ENCODE peak calls at places on chromosome 5, in ten cellular contexts. One of them, this sample, is unnamed.

GRCh38 chr5:108905818-108906217 is 158.1 kb downstream of the FER start:
- DNase-seq in mesenchymal stem cell: no peak
- DNase-seq in uterus: no peak
- DNase-seq in hepatocyte: no peak
- DNase-seq in neuronal stem cell: no peak
- DNase-seq in PC-3: no peak
- DNase-seq in CD8-positive, alpha-beta memory T cell: no peak
- DNase-seq in endothelial cell of umbilical vein: no peak
- DNase-seq in A549: no peak
- DNase-seq in GM23338: no peak
- DNase-seq in this sample: no peak

GRCh38 chr5:5497132-5497748 is 74.8 kb downstream of the ICE1 start:
- DNase-seq in endothelial cell of umbilical vein: peak; percentile 37
- DNase-seq in mesenchymal stem cell: peak; percentile 37
- DNase-seq in hepatocyte: peak; percentile 80
- DNase-seq in A549: peak; percentile 54
- DNase-seq in neuronal stem cell: peak; percentile 15
- DNase-seq in uterus: peak; percentile 54
- DNase-seq in CD8-positive, alpha-beta memory T cell: no peak
- DNase-seq in PC-3: peak; percentile 72
- DNase-seq in GM23338: peak; percentile 78
- DNase-seq in this sample: peak; percentile 55

GRCh38 chr5:65199988-65200668 is 281.6 kb downstream of the ADAMTS6 start:
- DNase-seq in endothelial cell of umbilical vein: peak; percentile 62
- DNase-seq in CD8-positive, alpha-beta memory T cell: no peak
- DNase-seq in A549: no peak
- DNase-seq in mesenchymal stem cell: no peak
- DNase-seq in PC-3: peak; percentile 51
- DNase-seq in uterus: no peak
- DNase-seq in neuronal stem cell: no peak
- DNase-seq in hepatocyte: no peak
- DNase-seq in GM23338: no peak
- DNase-seq in this sample: no peak

GRCh38 chr5:50704730-50705129 is 38.3 kb downstream of the PARP8 start:
- DNase-seq in GM23338: no peak
- DNase-seq in A549: no peak
- DNase-seq in CD8-positive, alpha-beta memory T cell: no peak
- DNase-seq in hepatocyte: no peak
- DNase-seq in endothelial cell of umbilical vein: no peak
- DNase-seq in uterus: no peak
- DNase-seq in PC-3: no peak
- DNase-seq in mesenchymal stem cell: no peak
- DNase-seq in neuronal stem cell: no peak
- DNase-seq in this sample: no peak

GRCh38 chr5:127892467-127893207 is 189.4 kb downstream of the CCDC192 start:
- DNase-seq in endothelial cell of umbilical vein: peak; percentile 68
- DNase-seq in GM23338: no peak
- DNase-seq in PC-3: peak; percentile 93
- DNase-seq in A549: no peak
- DNase-seq in mesenchymal stem cell: peak; percentile 56
- DNase-seq in uterus: no peak
- DNase-seq in neuronal stem cell: no peak
- DNase-seq in CD8-positive, alpha-beta memory T cell: no peak
- DNase-seq in hepatocyte: no peak
- DNase-seq in this sample: peak; percentile 57

GRCh38 chr5:145984072-145984471 is 47.7 kb downstream of the SH3RF2 start:
- DNase-seq in PC-3: peak; percentile 30
- DNase-seq in CD8-positive, alpha-beta memory T cell: no peak
- DNase-seq in hepatocyte: no peak
- DNase-seq in endothelial cell of umbilical vein: no peak
- DNase-seq in uterus: no peak
- DNase-seq in GM23338: no peak
- DNase-seq in A549: no peak
- DNase-seq in mesenchymal stem cell: no peak
- DNase-seq in neuronal stem cell: no peak
- DNase-seq in this sample: no peak

GRCh38 chr5:61351733-61352132 is 19.7 kb downstream of the ZSWIM6 start:
- DNase-seq in GM23338: no peak
- DNase-seq in neuronal stem cell: no peak
- DNase-seq in A549: no peak
- DNase-seq in hepatocyte: no peak
- DNase-seq in uterus: no peak
- DNase-seq in endothelial cell of umbilical vein: no peak
- DNase-seq in mesenchymal stem cell: no peak
- DNase-seq in PC-3: no peak
- DNase-seq in CD8-positive, alpha-beta memory T cell: no peak
- DNase-seq in this sample: no peak

GRCh38 chr5:18314192-18314778 is 680.0 kb downstream of the TAF11L14 start:
- DNase-seq in hepatocyte: peak; percentile 41
- DNase-seq in uterus: no peak
- DNase-seq in GM23338: peak; percentile 44
- DNase-seq in A549: peak; percentile 25
- DNase-seq in neuronal stem cell: no peak
- DNase-seq in endothelial cell of umbilical vein: peak; percentile 32
- DNase-seq in mesenchymal stem cell: peak; percentile 29
- DNase-seq in CD8-positive, alpha-beta memory T cell: no peak
- DNase-seq in PC-3: peak; percentile 66
- DNase-seq in this sample: peak; percentile 32

GRCh38 chr5:45093377-45093776 is 284.6 kb downstream of the MRPS30 start:
- DNase-seq in mesenchymal stem cell: no peak
- DNase-seq in endothelial cell of umbilical vein: no peak
- DNase-seq in CD8-positive, alpha-beta memory T cell: no peak
- DNase-seq in neuronal stem cell: no peak
- DNase-seq in hepatocyte: no peak
- DNase-seq in GM23338: no peak
- DNase-seq in A549: no peak
- DNase-seq in uterus: no peak
- DNase-seq in PC-3: no peak
- DNase-seq in this sample: no peak

GRCh38 chr5:625516-625915 is 13.4 kb downstream of the CEP72 start:
- DNase-seq in GM23338: no peak
- DNase-seq in neuronal stem cell: no peak
- DNase-seq in PC-3: no peak
- DNase-seq in hepatocyte: no peak
- DNase-seq in endothelial cell of umbilical vein: no peak
- DNase-seq in mesenchymal stem cell: no peak
- DNase-seq in CD8-positive, alpha-beta memory T cell: no peak
- DNase-seq in A549: no peak
- DNase-seq in uterus: no peak
- DNase-seq in this sample: no peak

GRCh38 chr5:123482258-123482657 is 29.7 kb upstream of the CSNK1G3 start:
- DNase-seq in hepatocyte: no peak
- DNase-seq in CD8-positive, alpha-beta memory T cell: no peak
- DNase-seq in mesenchymal stem cell: no peak
- DNase-seq in A549: no peak
- DNase-seq in GM23338: no peak
- DNase-seq in neuronal stem cell: no peak
- DNase-seq in endothelial cell of umbilical vein: peak; percentile 53
- DNase-seq in uterus: no peak
- DNase-seq in PC-3: peak; percentile 59
- DNase-seq in this sample: no peak

GRCh38 chr5:31232273-31232888 is 38.9 kb downstream of the CDH6 start:
- DNase-seq in neuronal stem cell: peak; percentile 46
- DNase-seq in mesenchymal stem cell: peak; percentile 50
- DNase-seq in hepatocyte: peak; percentile 78
- DNase-seq in PC-3: peak; percentile 81
- DNase-seq in GM23338: peak; percentile 89
- DNase-seq in uterus: no peak
- DNase-seq in A549: peak; percentile 49
- DNase-seq in endothelial cell of umbilical vein: peak; percentile 17
- DNase-seq in CD8-positive, alpha-beta memory T cell: no peak
- DNase-seq in this sample: peak; percentile 67

GRCh38 chr5:8053270-8053669 is 184.3 kb downstream of the MTRR start:
- DNase-seq in hepatocyte: no peak
- DNase-seq in A549: no peak
- DNase-seq in GM23338: no peak
- DNase-seq in neuronal stem cell: no peak
- DNase-seq in CD8-positive, alpha-beta memory T cell: no peak
- DNase-seq in endothelial cell of umbilical vein: no peak
- DNase-seq in PC-3: no peak
- DNase-seq in uterus: no peak
- DNase-seq in mesenchymal stem cell: no peak
- DNase-seq in this sample: no peak

GRCh38 chr5:37272564-37272963 is 23.4 kb upstream of the CPLANE1 start:
- DNase-seq in CD8-positive, alpha-beta memory T cell: no peak
- DNase-seq in uterus: no peak
- DNase-seq in neuronal stem cell: no peak
- DNase-seq in A549: peak; percentile 41
- DNase-seq in PC-3: peak; percentile 84
- DNase-seq in hepatocyte: peak; percentile 57
- DNase-seq in mesenchymal stem cell: no peak
- DNase-seq in endothelial cell of umbilical vein: no peak
- DNase-seq in GM23338: peak; percentile 51
- DNase-seq in this sample: peak; percentile 88

GRCh38 chr5:159459951-159460538 is 129.8 kb upstream of the IL12B start:
- DNase-seq in neuronal stem cell: no peak
- DNase-seq in hepatocyte: no peak
- DNase-seq in endothelial cell of umbilical vein: no peak
- DNase-seq in mesenchymal stem cell: peak; percentile 78
- DNase-seq in PC-3: peak; percentile 9
- DNase-seq in GM23338: no peak
- DNase-seq in uterus: no peak
- DNase-seq in CD8-positive, alpha-beta memory T cell: no peak
- DNase-seq in A549: no peak
- DNase-seq in this sample: no peak
- H3K27ac ChIP-seq in neuronal stem cell: no peak overlapping the region
- H3K27ac ChIP-seq in hepatocyte: no peak overlapping the region
- H3K27ac ChIP-seq in endothelial cell of umbilical vein: no peak overlapping the region
- H3K27ac ChIP-seq in mesenchymal stem cell: no peak overlapping the region
- H3K27ac ChIP-seq in PC-3: no peak overlapping the region
- H3K27ac ChIP-seq in GM23338: no peak overlapping the region
- H3K27ac ChIP-seq in uterus: no peak overlapping the region
- H3K27ac ChIP-seq in CD8-positive, alpha-beta memory T cell: no peak overlapping the region
- H3K27ac ChIP-seq in A549: peak overlapping the region; percentile 23
- H3K27ac ChIP-seq in this sample: no peak overlapping the region

DNA sequence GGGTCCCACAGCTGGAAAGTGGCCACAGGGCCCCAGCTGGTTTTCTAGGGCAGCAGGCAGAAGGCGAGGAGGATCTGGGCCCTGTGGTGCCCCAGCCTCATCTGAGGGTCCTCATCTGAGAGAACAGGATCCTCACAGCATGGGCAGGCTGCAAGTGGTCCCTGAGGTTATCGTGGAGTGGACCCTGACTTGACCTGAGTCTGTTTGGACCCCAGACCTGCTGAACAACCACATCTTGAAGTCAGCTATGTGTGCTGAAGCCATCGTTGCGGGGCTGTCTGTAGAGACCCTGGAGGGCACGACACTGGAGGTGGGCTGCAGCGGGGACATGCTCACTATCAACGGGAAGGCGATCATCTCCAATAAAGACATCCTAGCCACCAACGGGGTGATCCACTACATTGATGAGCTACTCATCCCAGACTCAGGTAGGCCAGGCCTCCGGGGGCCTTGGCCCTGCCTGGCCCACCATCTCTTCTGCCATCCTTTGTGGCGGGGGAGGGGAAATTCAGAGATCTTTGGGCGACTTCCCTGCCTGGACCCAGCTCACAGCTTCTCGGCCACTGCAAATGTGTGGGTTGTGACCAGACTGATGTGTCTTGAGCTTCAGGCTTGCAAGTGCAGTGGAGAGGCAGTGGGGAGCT is 24.0 kb downstream of the TGFBI start:
- DNase-seq in CD8-positive, alpha-beta memory T cell: no peak
- DNase-seq in A549: no peak
- DNase-seq in mesenchymal stem cell: no peak
- DNase-seq in PC-3: no peak
- DNase-seq in endothelial cell of umbilical vein: no peak
- DNase-seq in hepatocyte: no peak
- DNase-seq in neuronal stem cell: no peak
- DNase-seq in GM23338: no peak
- DNase-seq in uterus: no peak
- DNase-seq in this sample: no peak
- H3K27ac ChIP-seq in CD8-positive, alpha-beta memory T cell: no peak overlapping the region
- H3K27ac ChIP-seq in A549: peak overlapping the region; percentile 86
- H3K27ac ChIP-seq in mesenchymal stem cell: peak overlapping the region; percentile 62
- H3K27ac ChIP-seq in PC-3: peak overlapping the region; percentile 85
- H3K27ac ChIP-seq in endothelial cell of umbilical vein: peak overlapping the region; percentile 84
- H3K27ac ChIP-seq in hepatocyte: peak overlapping the region; percentile 96
- H3K27ac ChIP-seq in neuronal stem cell: no peak overlapping the region
- H3K27ac ChIP-seq in GM23338: no peak overlapping the region
- H3K27ac ChIP-seq in uterus: no peak overlapping the region
- H3K27ac ChIP-seq in this sample: peak overlapping the region; percentile 73

GRCh38 chr5:12174734-12175133 is 270.5 kb upstream of the CTNND2 start:
- DNase-seq in A549: no peak
- DNase-seq in hepatocyte: no peak
- DNase-seq in mesenchymal stem cell: no peak
- DNase-seq in PC-3: no peak
- DNase-seq in CD8-positive, alpha-beta memory T cell: no peak
- DNase-seq in uterus: no peak
- DNase-seq in GM23338: peak; percentile 6
- DNase-seq in endothelial cell of umbilical vein: no peak
- DNase-seq in neuronal stem cell: no peak
- DNase-seq in this sample: no peak
- H3K27ac ChIP-seq in A549: no peak overlapping the region
- H3K27ac ChIP-seq in hepatocyte: no peak overlapping the region
- H3K27ac ChIP-seq in mesenchymal stem cell: no peak overlapping the region
- H3K27ac ChIP-seq in PC-3: no peak overlapping the region
- H3K27ac ChIP-seq in CD8-positive, alpha-beta memory T cell: no peak overlapping the region
- H3K27ac ChIP-seq in uterus: no peak overlapping the region
- H3K27ac ChIP-seq in GM23338: peak overlapping the region; percentile 46
- H3K27ac ChIP-seq in endothelial cell of umbilical vein: no peak overlapping the region
- H3K27ac ChIP-seq in neuronal stem cell: no peak overlapping the region
- H3K27ac ChIP-seq in this sample: no peak overlapping the region

GRCh38 chr5:113216545-113216944 is 218.2 kb downstream of the TSSK1B start:
- DNase-seq in endothelial cell of umbilical vein: no peak
- DNase-seq in hepatocyte: no peak
- DNase-seq in CD8-positive, alpha-beta memory T cell: no peak
- DNase-seq in neuronal stem cell: no peak
- DNase-seq in mesenchymal stem cell: no peak
- DNase-seq in PC-3: no peak
- DNase-seq in GM23338: no peak
- DNase-seq in A549: no peak
- DNase-seq in uterus: no peak
- DNase-seq in this sample: no peak

GRCh38 chr5:113214026-113214425 is 220.8 kb downstream of the TSSK1B start:
- DNase-seq in uterus: no peak
- DNase-seq in neuronal stem cell: no peak
- DNase-seq in hepatocyte: no peak
- DNase-seq in PC-3: no peak
- DNase-seq in endothelial cell of umbilical vein: no peak
- DNase-seq in mesenchymal stem cell: no peak
- DNase-seq in CD8-positive, alpha-beta memory T cell: no peak
- DNase-seq in A549: no peak
- DNase-seq in GM23338: no peak
- DNase-seq in this sample: no peak

GRCh38 chr5:113215401-113216060 is 219.3 kb downstream of the TSSK1B start:
- DNase-seq in hepatocyte: no peak
- DNase-seq in mesenchymal stem cell: peak; percentile 57
- DNase-seq in A549: no peak
- DNase-seq in uterus: no peak
- DNase-seq in endothelial cell of umbilical vein: no peak
- DNase-seq in GM23338: no peak
- DNase-seq in neuronal stem cell: no peak
- DNase-seq in PC-3: peak; percentile 74
- DNase-seq in CD8-positive, alpha-beta memory T cell: no peak
- DNase-seq in this sample: no peak

GRCh38 chr5:113213551-113213971 is 221.2 kb downstream of the TSSK1B start:
- DNase-seq in A549: no peak
- DNase-seq in CD8-positive, alpha-beta memory T cell: no peak
- DNase-seq in hepatocyte: no peak
- DNase-seq in PC-3: no peak
- DNase-seq in mesenchymal stem cell: no peak
- DNase-seq in GM23338: no peak
- DNase-seq in neuronal stem cell: peak; percentile 90
- DNase-seq in uterus: no peak
- DNase-seq in endothelial cell of umbilical vein: no peak
- DNase-seq in this sample: no peak

GRCh38 chr5:113214606-113215323 is 220.0 kb downstream of the TSSK1B start:
- DNase-seq in PC-3: no peak
- DNase-seq in A549: no peak
- DNase-seq in GM23338: no peak
- DNase-seq in uterus: no peak
- DNase-seq in CD8-positive, alpha-beta memory T cell: no peak
- DNase-seq in neuronal stem cell: no peak
- DNase-seq in hepatocyte: no peak
- DNase-seq in mesenchymal stem cell: no peak
- DNase-seq in endothelial cell of umbilical vein: no peak
- DNase-seq in this sample: no peak
- H3K27ac ChIP-seq in PC-3: no peak overlapping the region
- H3K27ac ChIP-seq in A549: no peak overlapping the region
- H3K27ac ChIP-seq in GM23338: no peak overlapping the region
- H3K27ac ChIP-seq in uterus: no peak overlapping the region
- H3K27ac ChIP-seq in CD8-positive, alpha-beta memory T cell: no peak overlapping the region
- H3K27ac ChIP-seq in neuronal stem cell: no peak overlapping the region
- H3K27ac ChIP-seq in hepatocyte: no peak overlapping the region
- H3K27ac ChIP-seq in mesenchymal stem cell: no peak overlapping the region
- H3K27ac ChIP-seq in endothelial cell of umbilical vein: no peak overlapping the region
- H3K27ac ChIP-seq in this sample: no peak overlapping the region